ENCODE peak calls at places on chromosomes 3 and 15, in five cellular contexts. O, Q, E, N and V are unnamed samples.

GRCh38 chr3:13380991-13381390 is 39.1 kb downstream of the NUP210 start:
- DNase-seq in O (no peak), Q (no peak), E (no peak), N (peak; percentile 87), V (no peak)

GRCh38 chr15:38646716-38647115 is 82.1 kb upstream of the RASGRP1 start:
- DNase-seq in O (no peak), Q (no peak), E (no peak), N (no peak), V (no peak)

GRCh38 chr3:109806929-109807328 is 469.6 kb upstream of the DPPA4 start:
- DNase-seq in O (no peak), Q (peak; percentile 75), E (no peak), N (no peak), V (no peak)

GRCh38 chr15:90617668-90618097 is 88.0 kb downstream of the CRTC3 start:
- DNase-seq in O (no peak), Q (no peak), E (no peak), N (no peak), V (no peak)

GRCh38 chr3:20080956-20081554 is 40.8 kb downstream of the KAT2B start:
- DNase-seq in O (peak; percentile 72), Q (peak; percentile 31), E (peak; percentile 45), N (no peak), V (no peak)

GRCh38 chr3:112358311-112358780 is 25.4 kb downstream of the CD200 start:
- DNase-seq in O (no peak), Q (no peak), E (no peak), N (no peak), V (no peak)

GRCh38 chr3:115931581-115931980 is 308.3 kb downstream of the GAP43 start:
- DNase-seq in O (no peak), Q (no peak), E (no peak), N (no peak), V (no peak)

GRCh38 chr3:100412897-100413590 is 11.7 kb downstream of the LNP1 start:
- DNase-seq in O (no peak), Q (no peak), E (no peak), N (no peak), V (no peak)

GRCh38 chr15:70339551-70340517 is 242.1 kb upstream of the TLE3 start:
- DNase-seq in O (no peak), Q (no peak), E (peak; percentile 51), N (no peak), V (peak; percentile 42)

GRCh38 chr15:53872410-53872809 is 105.8 kb upstream of the UNC13C start:
- DNase-seq in O (no peak), Q (no peak), E (no peak), N (no peak), V (no peak)

GRCh38 chr3:167952969-167953368 is 142.8 kb downstream of the GOLIM4 start:
- DNase-seq in O (no peak), Q (no peak), E (no peak), N (no peak), V (no peak)

GRCh38 chr15:23384371-23384770 is 29.8 kb downstream of the GOLGA8S start:
- DNase-seq in O (no peak), Q (no peak), E (no peak), N (no peak), V (peak; percentile 6)

GRCh38 chr3:59771760-59772159 is 721.9 kb upstream of the CFAP20DC start:
- DNase-seq in O (no peak), Q (no peak), E (no peak), N (peak; percentile 72), V (no peak)

GRCh38 chr15:50872832-50873231 is 35.7 kb upstream of the AP4E1 start:
- DNase-seq in O (no peak), Q (no peak), E (no peak), N (peak; percentile 26), V (no peak)

GRCh38 chr15:81295466-81296145 is 28.3 kb downstream of the STARD5 start:
- DNase-seq in O (no peak), Q (no peak), E (no peak), N (peak; percentile 62), V (no peak)

GRCh38 chr15:67303490-67304363 is 49.1 kb downstream of the IQCH start:
- DNase-seq in O (peak; percentile 61), Q (peak; percentile 63), E (no peak), N (no peak), V (no peak)

GRCh38 chr15:45546789-45547188 is 24.2 kb upstream of the SLC30A4 start:
- DNase-seq in O (no peak), Q (no peak), E (no peak), N (no peak), V (no peak)